ENCODE peak calls at places on chromosomes 2 and 18, in seven cellular contexts. A is left ventricle myocardium inferior, Q is AG10803, S is HepG2, T is RWPE1, U is astrocyte of the spinal cord, M is lower lobe of right lung. O is an unnamed sample.

GRCh38 chr2:224712346-224712745 is 3.8 kb downstream of the CCDC195 start:
- DNase-seq in A (no peak), Q (peak), S (no peak), T (no peak), U (no peak), M (no peak), O (no peak)

GRCh38 chr2:84033347-84033974 is 425.6 kb downstream of the SUCLG1 start:
- DNase-seq in A (no peak), Q (no peak), S (no peak), T (peak), U (no peak), M (no peak), O (no peak)

GRCh38 chr2:72159611-72160010 is 11.9 kb upstream of the CYP26B1 start:
- DNase-seq in A (no peak), Q (no peak), S (no peak), T (no peak), U (no peak), M (no peak), O (no peak)

GRCh38 chr18:7664024-7664312 is 96.9 kb downstream of the PTPRM start:
- DNase-seq in A (no peak), Q (no peak), S (no peak), T (no peak), U (no peak), M (no peak), O (no peak)

GRCh38 chr2:42706836-42707235 is 57.1 kb downstream of the OXER1 start:
- DNase-seq in A (no peak), Q (peak), S (peak), T (no peak), U (no peak), M (no peak), O (no peak)

GRCh38 chr2:200225943-200226342 is 80.5 kb upstream of the SPATS2L start:
- DNase-seq in A (no peak), Q (peak), S (no peak), T (no peak), U (no peak), M (no peak), O (no peak)

GRCh38 chr2:81481994-81482368 is 1177.4 kb upstream of the LRRTM1 start:
- DNase-seq in A (no peak), Q (no peak), S (no peak), T (no peak), U (no peak), M (no peak), O (no peak)

GRCh38 chr2:134609924-134610498 is 108.8 kb downstream of the TMEM163 start:
- DNase-seq in A (no peak), Q (no peak), S (no peak), T (no peak), U (no peak), M (no peak), O (no peak)

GRCh38 chr2:28681216-28681981 is 70.2 kb upstream of the PPP1CB start:
- DNase-seq in A (no peak), Q (peak), S (no peak), T (no peak), U (peak), M (no peak), O (peak)

GRCh38 chr2:28684142-28684858 is 67.3 kb upstream of the PPP1CB start:
- DNase-seq in A (no peak), Q (no peak), S (peak), T (no peak), U (no peak), M (no peak), O (no peak)

GRCh38 chr18:48358868-48359267 is 50.3 kb downstream of the ZBTB7C start:
- DNase-seq in A (no peak), Q (no peak), S (no peak), T (no peak), U (no peak), M (no peak), O (no peak)

GRCh38 chr2:18149660-18150246 is 271.3 kb downstream of the KCNS3 start:
- DNase-seq in A (no peak), Q (peak), S (peak), T (peak), U (peak), M (no peak), O (no peak)

GRCh38 chr2:218658671-218659257 is 659 bp downstream of the ZNF142 start:
- DNase-seq in A (no peak), Q (peak), S (peak), T (peak), U (peak), M (no peak), O (no peak)

GRCh38 chr18:67410075-67410474 is 106.4 kb downstream of the DSEL start:
- DNase-seq in A (no peak), Q (peak), S (no peak), T (no peak), U (no peak), M (no peak), O (no peak)

GRCh38 chr2:26245231-26245732 is 543 bp downstream of the HADHB start:
- DNase-seq in A (peak), Q (peak), S (peak), T (peak), U (no peak), M (peak), O (no peak)

GRCh38 chr2:221610249-221610648 is 38.1 kb upstream of the EPHA4 start:
- DNase-seq in A (no peak), Q (no peak), S (no peak), T (no peak), U (no peak), M (no peak), O (no peak)

GRCh38 chr2:171813729-171814128 is 80.3 kb downstream of the SLC25A12 start:
- DNase-seq in A (no peak), Q (no peak), S (no peak), T (no peak), U (no peak), M (no peak), O (no peak)
- TF ChIP-seq CTCF in A (no peak), Q (no peak), S (no peak), T (no peak), U (no peak), M (no peak), O (no peak)

DNA sequence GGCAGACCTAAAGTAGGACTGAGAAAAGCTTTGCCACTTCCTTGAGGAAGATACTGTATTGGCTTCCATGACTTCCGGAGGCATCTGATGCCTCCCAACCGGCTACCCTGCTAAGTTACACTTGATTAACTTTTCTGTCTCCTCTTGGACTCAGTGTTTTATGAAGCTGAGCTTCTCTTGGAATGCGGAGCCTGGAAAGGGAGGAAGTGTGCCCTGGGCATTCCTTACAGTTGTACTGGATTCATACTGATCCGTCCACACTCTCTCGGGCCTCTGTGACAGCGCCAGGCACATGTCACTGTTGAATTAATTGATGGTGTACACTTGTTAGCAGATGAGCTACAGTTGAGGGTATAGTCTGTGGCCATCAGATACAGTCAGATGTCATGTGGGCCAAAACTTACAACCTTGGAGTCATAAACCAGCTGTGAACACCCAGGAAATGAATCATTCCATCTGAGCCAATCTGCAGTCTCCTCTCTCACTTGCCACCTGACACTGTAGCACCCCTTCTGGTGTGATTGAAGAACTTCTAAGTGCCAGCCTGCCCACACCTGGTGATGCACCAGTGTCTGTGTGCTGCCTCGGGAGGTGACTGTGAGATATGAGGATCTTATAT is 122.5 kb downstream of the FHOD3 start:
- DNase-seq in A (no peak), Q (peak), S (peak), T (peak), U (no peak), M (no peak), O (no peak)
- TF ChIP-seq CTCF in A (no peak), Q (peak), S (no peak), T (no peak), U (no peak), M (no peak), O (no peak)

GRCh38 chr2:53040536-53041229 is 726.9 kb upstream of the CHAC2 start:
- DNase-seq in A (no peak), Q (no peak), S (no peak), T (no peak), U (no peak), M (no peak), O (no peak)
- TF ChIP-seq CTCF in A (no peak), Q (no peak), S (no peak), T (no peak), U (no peak), M (no peak), O (no peak)

DNA sequence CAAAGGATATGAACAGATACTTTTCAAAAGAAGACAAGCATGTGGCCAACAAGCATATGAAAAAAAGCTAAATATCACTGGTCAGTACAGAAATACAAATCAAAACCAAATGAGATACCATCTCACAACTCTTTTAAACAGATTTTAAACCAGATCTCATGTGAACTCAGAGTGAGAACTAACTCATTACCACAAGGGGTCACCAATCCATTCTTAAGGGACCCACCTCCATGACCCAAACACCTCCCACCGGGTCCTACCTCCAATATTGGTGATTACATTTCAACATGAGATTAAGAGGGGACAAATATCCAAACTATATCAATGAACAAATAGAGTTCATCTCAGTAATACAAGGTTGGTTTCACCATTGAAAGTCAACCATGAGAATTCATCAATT is 319.8 kb upstream of the GULP1 start:
- DNase-seq in A (no peak), Q (no peak), S (no peak), T (no peak), U (no peak), M (no peak), O (no peak)
- TF ChIP-seq CTCF in A (no peak), Q (peak), S (no peak), T (no peak), U (no peak), M (no peak), O (no peak)

GRCh38 chr2:165144315-165144714 is 59.5 kb downstream of the SCN3A start:
- DNase-seq in A (no peak), Q (no peak), S (no peak), T (no peak), U (no peak), M (no peak), O (no peak)

GRCh38 chr2:165147201-165148045 is 56.4 kb downstream of the SCN3A start:
- DNase-seq in A (no peak), Q (no peak), S (no peak), T (no peak), U (no peak), M (no peak), O (no peak)

DNA sequence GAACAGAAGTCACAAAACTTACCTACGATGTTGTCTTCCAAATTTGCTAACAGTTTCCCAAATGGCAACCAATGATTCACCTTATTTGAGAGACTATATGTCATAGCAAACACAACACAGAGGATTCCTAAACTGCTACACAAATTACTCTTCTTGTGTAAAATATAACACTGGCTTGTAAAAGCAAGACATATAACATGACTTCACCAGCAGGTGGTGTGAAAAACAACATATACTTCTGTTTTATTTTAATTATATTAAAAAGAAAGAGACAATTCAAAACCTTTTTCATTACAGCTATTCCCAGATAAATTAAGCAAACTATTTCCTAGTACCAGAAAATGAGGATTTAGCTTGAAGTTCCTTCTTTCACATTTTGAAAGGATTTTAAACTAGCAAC is 62.2 kb downstream of the SCN3A start:
- DNase-seq in A (no peak), Q (no peak), S (no peak), T (no peak), U (peak), M (no peak), O (no peak)
- TF ChIP-seq CTCF in A (peak), Q (peak), S (no peak), T (no peak), U (peak), M (no peak), O (no peak)

DNA sequence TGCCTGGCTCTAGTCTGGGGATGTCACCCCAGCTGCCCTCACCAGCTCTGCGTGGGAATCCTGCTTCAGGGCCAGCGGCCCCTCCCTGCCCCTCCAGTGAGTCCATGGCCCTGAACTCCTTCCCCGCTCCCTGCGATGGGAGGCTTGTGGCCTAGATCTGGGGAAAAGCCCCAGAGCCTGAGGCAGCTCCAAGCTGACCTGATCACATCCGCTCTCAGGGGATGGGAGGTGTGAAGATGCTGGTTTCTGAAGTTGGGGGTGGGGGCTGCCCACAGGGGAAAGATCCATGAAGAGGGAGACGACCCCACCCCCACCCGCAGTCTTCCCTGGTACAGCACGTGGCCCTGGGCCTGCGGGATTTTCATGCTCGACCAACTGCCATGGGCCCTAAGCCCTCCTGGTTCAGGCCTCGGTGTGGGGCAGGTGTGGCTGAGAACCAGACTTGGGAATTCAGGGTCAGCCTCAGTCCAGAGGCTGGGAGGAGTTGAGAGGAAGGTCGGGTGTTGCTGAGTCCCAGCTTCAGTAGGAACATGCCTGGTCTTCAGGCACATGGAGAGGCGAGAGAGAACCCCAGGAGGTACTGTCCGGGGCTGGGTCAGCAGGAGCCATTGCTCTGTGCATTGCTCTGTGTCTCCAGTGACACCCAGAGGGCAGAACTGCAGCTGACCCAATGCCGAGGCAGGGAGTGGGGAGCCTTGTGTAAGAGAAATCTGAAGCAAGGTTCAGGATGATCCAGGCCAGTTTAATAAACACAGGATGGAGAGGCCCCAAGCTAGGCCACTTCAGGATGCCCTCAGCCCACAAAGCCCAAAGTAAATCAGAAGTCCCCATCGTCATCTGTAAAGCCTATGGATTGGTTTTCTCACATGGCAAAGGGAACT is 115.1 kb downstream of the CAPN13 start:
- DNase-seq in A (peak), Q (peak), S (no peak), T (no peak), U (no peak), M (no peak), O (no peak)
- TF ChIP-seq CTCF in A (peak), Q (peak), S (peak), T (no peak), U (peak), M (no peak), O (no peak)

GRCh38 chr2:44197806-44198205 is 29.1 kb downstream of the PPM1B start:
- DNase-seq in A (no peak), Q (no peak), S (no peak), T (no peak), U (no peak), M (no peak), O (no peak)

GRCh38 chr2:44191739-44192138 is 23.1 kb downstream of the PPM1B start:
- DNase-seq in A (no peak), Q (no peak), S (no peak), T (no peak), U (no peak), M (no peak), O (no peak)

GRCh38 chr2:44200011-44200410 is 31.3 kb downstream of the PPM1B start:
- DNase-seq in A (no peak), Q (no peak), S (no peak), T (no peak), U (no peak), M (no peak), O (no peak)

GRCh38 chr2:44192646-44193045 is 24.0 kb downstream of the PPM1B start:
- DNase-seq in A (no peak), Q (no peak), S (no peak), T (no peak), U (no peak), M (no peak), O (no peak)

DNA sequence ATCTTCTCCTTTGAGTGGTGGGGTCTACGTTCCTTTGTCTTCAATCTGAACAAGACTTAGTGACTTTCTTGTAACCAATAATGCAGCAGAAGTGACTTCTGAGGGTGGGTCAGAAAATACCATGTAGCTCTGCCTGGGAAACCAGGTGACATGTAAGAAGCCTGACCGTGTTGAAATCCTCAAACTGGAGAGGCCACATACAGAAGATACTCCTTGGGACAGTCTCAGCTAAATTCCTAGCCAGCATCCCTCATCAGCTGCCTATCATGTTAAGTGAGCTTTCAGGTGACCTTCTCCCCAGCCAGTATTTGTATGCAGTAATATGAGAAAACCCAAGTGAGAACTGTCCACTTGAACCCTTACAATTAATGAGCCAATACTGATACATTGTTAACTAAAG is 27.0 kb downstream of the PPM1B start:
- DNase-seq in A (no peak), Q (no peak), S (no peak), T (no peak), U (no peak), M (no peak), O (no peak)
- TF ChIP-seq CTCF in A (no peak), Q (no peak), S (no peak), T (no peak), U (no peak), M (no peak), O (no peak)

GRCh38 chr2:9658972-9659371 is 28.2 kb upstream of the YWHAQ start:
- DNase-seq in A (no peak), Q (peak), S (no peak), T (peak), U (peak), M (no peak), O (no peak)
- TF ChIP-seq CTCF in A (no peak), Q (no peak), S (no peak), T (no peak), U (no peak), M (no peak), O (no peak)

GRCh38 chr2:44639399-44639798 is 277.7 kb downstream of the CAMKMT start:
- DNase-seq in A (no peak), Q (no peak), S (no peak), T (no peak), U (no peak), M (no peak), O (no peak)

GRCh38 chr2:44645931-44646330 is 284.2 kb downstream of the CAMKMT start:
- DNase-seq in A (no peak), Q (no peak), S (no peak), T (no peak), U (no peak), M (no peak), O (no peak)

GRCh38 chr2:44638649-44639048 is 276.9 kb downstream of the CAMKMT start:
- DNase-seq in A (peak), Q (no peak), S (no peak), T (no peak), U (no peak), M (no peak), O (no peak)

GRCh38 chr2:44642123-44642857 is 280.5 kb downstream of the CAMKMT start:
- DNase-seq in A (no peak), Q (no peak), S (no peak), T (no peak), U (no peak), M (no peak), O (no peak)
- TF ChIP-seq CTCF in A (no peak), Q (no peak), S (no peak), T (no peak), U (no peak), M (no peak), O (no peak)

O was measured in CD14-positive monocyte.